ENCODE peak calls at places on chromosomes 12 and 14, in six cellular contexts. L is aorta, Z is coronary artery, Y is PC-9, B is left ventricle myocardium inferior, W is neural progenitor cell. D is an unnamed sample.

GRCh38 chr14:94659953-94660946 is 48.1 kb downstream of the SERPINA3 start:
- DNase-seq in L (no peak), Z (peak), Y (no peak), B (no peak), W (no peak), D (no peak)

GRCh38 chr14:70663707-70664179 is 22.0 kb downstream of the TTC9 start:
- DNase-seq in L (no peak), Z (no peak), Y (no peak), B (no peak), W (no peak), D (no peak)

GRCh38 chr12:54750-55535 is 11.6 kb upstream of the IQSEC3 start:
- DNase-seq in L (peak), Z (no peak), Y (no peak), B (no peak), W (no peak), D (no peak)

GRCh38 chr12:122668268-122668667 is 34.9 kb downstream of the HCAR2 start:
- DNase-seq in L (no peak), Z (no peak), Y (no peak), B (no peak), W (no peak), D (no peak)

GRCh38 chr12:14249368-14249767 is 116.1 kb upstream of the ATF7IP start:
- DNase-seq in L (no peak), Z (no peak), Y (no peak), B (no peak), W (peak), D (no peak)

GRCh38 chr12:57813971-57814771 is 4.4 kb downstream of the AVIL start:
- DNase-seq in L (no peak), Z (peak), Y (no peak), B (no peak), W (no peak), D (no peak)

GRCh38 chr14:82806426-82806825 is 1272.8 kb upstream of the SEL1L start:
- DNase-seq in L (no peak), Z (no peak), Y (no peak), B (no peak), W (no peak), D (no peak)

GRCh38 chr14:93064411-93065271 is 51.1 kb downstream of the ITPK1 start:
- DNase-seq in L (no peak), Z (no peak), Y (no peak), B (peak), W (no peak), D (no peak)

GRCh38 chr12:54934419-54934818 is 50.1 kb downstream of the TESPA1 start:
- DNase-seq in L (no peak), Z (no peak), Y (no peak), B (no peak), W (no peak), D (no peak)

GRCh38 chr12:104698871-104699270 is 242.1 kb downstream of the CHST11 start:
- DNase-seq in L (no peak), Z (no peak), Y (no peak), B (no peak), W (no peak), D (no peak)

GRCh38 chr14:60720962-60721330 is 3.2 kb downstream of the SIX4 start:
- DNase-seq in L (no peak), Z (no peak), Y (no peak), B (no peak), W (peak), D (no peak)

GRCh38 chr12:30694412-30694955 is 1.2 kb downstream of the IPO8 start:
- DNase-seq in L (no peak), Z (no peak), Y (no peak), B (no peak), W (peak), D (no peak)

GRCh38 chr12:105228494-105228893 is 7.5 kb downstream of the APPL2 start:
- DNase-seq in L (no peak), Z (no peak), Y (no peak), B (no peak), W (no peak), D (no peak)

GRCh38 chr14:50839048-50839447 is 8.1 kb upstream of the NIN start:
- DNase-seq in L (no peak), Z (no peak), Y (no peak), B (no peak), W (no peak), D (no peak)

GRCh38 chr12:115988193-115988592 is 289.3 kb downstream of the MED13L start:
- DNase-seq in L (no peak), Z (no peak), Y (no peak), B (no peak), W (no peak), D (no peak)

GRCh38 chr14:91032250-91032649 is 28.2 kb downstream of the RPS6KA5 start:
- DNase-seq in L (no peak), Z (no peak), Y (no peak), B (no peak), W (no peak), D (no peak)

GRCh38 chr12:97756066-97756701 is 293.6 kb downstream of the RMST start:
- DNase-seq in L (no peak), Z (no peak), Y (no peak), B (no peak), W (no peak), D (no peak)
- H3K27ac ChIP-seq in L (no peak), Z (peak), Y (no peak), B (peak), W (no peak), D (no peak)

GRCh38 chr14:67622675-67623074 is 3.0 kb downstream of the ARG2 start:
- DNase-seq in L (no peak), Z (no peak), Y (no peak), B (no peak), W (peak), D (no peak)
- H3K4me3 ChIP-seq in L (no peak), Z (no peak), Y (peak), B (no peak), W (no peak), D (no peak)

GRCh38 chr12:10174986-10175614 is 3.2 kb upstream of the OLR1 start:
- DNase-seq in L (no peak), Z (no peak), Y (no peak), B (no peak), W (no peak), D (no peak)

GRCh38 chr12:10175849-10176641 is 2.8 kb upstream of the TMEM52B start:
- DNase-seq in L (no peak), Z (no peak), Y (no peak), B (no peak), W (no peak), D (no peak)

GRCh38 chr12:10170199-10170598 is 1.7 kb downstream of the OLR1 start:
- DNase-seq in L (no peak), Z (no peak), Y (no peak), B (no peak), W (no peak), D (no peak)

GRCh38 chr12:10169094-10169493 is 2.8 kb downstream of the OLR1 start:
- DNase-seq in L (no peak), Z (no peak), Y (no peak), B (no peak), W (no peak), D (no peak)

DNA sequence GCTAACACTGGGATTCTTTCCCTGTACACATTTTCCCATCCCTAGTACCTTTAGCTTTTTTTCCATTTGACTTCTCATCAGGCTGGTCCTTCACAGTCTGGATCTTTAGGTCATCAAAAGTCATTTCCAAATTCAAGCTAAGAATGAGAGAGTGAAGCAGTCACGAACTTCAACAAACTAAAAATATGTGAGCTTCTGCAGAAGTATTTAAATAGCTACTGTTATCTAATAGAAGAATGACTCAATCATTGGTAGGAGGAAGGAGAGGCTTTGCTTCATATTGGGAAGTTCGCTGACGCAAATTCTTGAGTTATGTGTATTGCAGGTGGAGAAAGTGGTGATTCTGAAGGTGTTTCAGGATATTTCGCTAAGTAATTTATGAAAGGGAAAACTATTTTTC is at the start of gene OLR1:
- DNase-seq in L (no peak), Z (no peak), Y (no peak), B (no peak), W (no peak), D (no peak)
- H3K27ac ChIP-seq in L (no peak), Z (no peak), Y (peak), B (no peak), W (no peak), D (peak)

DNA sequence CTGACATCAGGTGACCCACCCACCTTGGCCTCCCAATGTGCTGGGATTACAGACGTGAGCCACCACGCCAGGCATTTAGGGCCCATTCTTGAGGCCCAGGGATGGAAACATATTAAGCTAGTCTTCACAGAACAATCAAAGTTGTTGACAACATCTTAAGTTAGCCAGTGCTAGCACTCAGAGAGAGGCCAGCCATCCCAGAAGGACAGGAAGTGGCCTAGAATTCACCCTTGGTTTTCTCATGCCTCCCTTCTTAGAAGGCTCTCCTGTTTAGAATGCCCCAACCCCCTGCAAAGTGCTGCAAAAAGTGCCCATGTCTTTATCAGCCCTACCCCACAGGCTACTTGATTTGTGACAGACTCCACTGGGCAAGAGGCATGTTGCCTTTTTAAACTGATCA is 12.1 kb upstream of the OR6J1 start:
- DNase-seq in L (no peak), Z (peak), Y (no peak), B (no peak), W (no peak), D (no peak)
- H3K4me3 ChIP-seq in L (no peak), Z (no peak), Y (no peak), B (no peak), W (no peak), D (no peak)

GRCh38 chr12:24533953-24534352 is 414.9 kb downstream of the BCAT1 start:
- DNase-seq in L (no peak), Z (no peak), Y (no peak), B (no peak), W (no peak), D (no peak)
- H3K27ac ChIP-seq in L (no peak), Z (peak), Y (no peak), B (peak), W (no peak), D (no peak)

D was measured in pancreas.